ENCODE peak calls at places on chromosome 21, in five cellular contexts. One of them, this sample, is unnamed.

GRCh38 chr21:33042812-33043211 is 17.1 kb downstream of the OLIG2 start:
- DNase-seq in fibroblast of mammary gland: peak
- DNase-seq in AG04450: peak
- DNase-seq in left lung: no peak
- DNase-seq in retinal pigment epithelial cell: peak
- DNase-seq in this sample: peak

GRCh38 chr21:31753949-31754348 is 22.0 kb upstream of the SCAF4 start:
- DNase-seq in fibroblast of mammary gland: no peak
- DNase-seq in left lung: no peak
- DNase-seq in AG04450: no peak
- DNase-seq in retinal pigment epithelial cell: no peak
- DNase-seq in this sample: no peak

GRCh38 chr21:16588433-16588860 is 858.7 kb downstream of the USP25 start:
- DNase-seq in AG04450: peak
- DNase-seq in fibroblast of mammary gland: peak
- DNase-seq in retinal pigment epithelial cell: peak
- DNase-seq in left lung: peak
- DNase-seq in this sample: peak

GRCh38 chr21:33394260-33394659 is 9.0 kb upstream of the IFNGR2 start:
- DNase-seq in fibroblast of mammary gland: no peak
- DNase-seq in AG04450: no peak
- DNase-seq in left lung: peak
- DNase-seq in retinal pigment epithelial cell: no peak
- DNase-seq in this sample: peak

GRCh38 chr21:31310750-31311149 is 33.3 kb downstream of the TIAM1 start:
- DNase-seq in left lung: no peak
- DNase-seq in AG04450: peak
- DNase-seq in retinal pigment epithelial cell: no peak
- DNase-seq in fibroblast of mammary gland: peak
- DNase-seq in this sample: no peak

GRCh38 chr21:29148535-29148934 is 18.1 kb downstream of the MAP3K7CL start:
- DNase-seq in retinal pigment epithelial cell: no peak
- DNase-seq in AG04450: no peak
- DNase-seq in fibroblast of mammary gland: peak
- DNase-seq in left lung: no peak
- DNase-seq in this sample: peak

GRCh38 chr21:32094792-32095191 is 184.1 kb downstream of the MIS18A start:
- DNase-seq in fibroblast of mammary gland: peak
- DNase-seq in left lung: no peak
- DNase-seq in AG04450: no peak
- DNase-seq in retinal pigment epithelial cell: no peak
- DNase-seq in this sample: peak

GRCh38 chr21:27831821-27832569 is 865.1 kb upstream of the ADAMTS5 start:
- DNase-seq in fibroblast of mammary gland: peak
- DNase-seq in left lung: no peak
- DNase-seq in AG04450: peak
- DNase-seq in retinal pigment epithelial cell: peak
- DNase-seq in this sample: peak

GRCh38 chr21:16570856-16571255 is 841.1 kb downstream of the USP25 start:
- DNase-seq in left lung: no peak
- DNase-seq in fibroblast of mammary gland: no peak
- DNase-seq in retinal pigment epithelial cell: no peak
- DNase-seq in AG04450: no peak
- DNase-seq in this sample: peak

GRCh38 chr21:16071082-16071481 is 341.3 kb downstream of the USP25 start:
- DNase-seq in left lung: no peak
- DNase-seq in fibroblast of mammary gland: peak
- DNase-seq in retinal pigment epithelial cell: no peak
- DNase-seq in AG04450: no peak
- DNase-seq in this sample: peak

GRCh38 chr21:21200103-21200938 is 202.1 kb downstream of the NCAM2 start:
- DNase-seq in retinal pigment epithelial cell: peak
- DNase-seq in fibroblast of mammary gland: peak
- DNase-seq in AG04450: peak
- DNase-seq in left lung: peak
- DNase-seq in this sample: peak

GRCh38 chr21:35940074-35940927 is 120.0 kb downstream of the SETD4 start:
- DNase-seq in retinal pigment epithelial cell: peak
- DNase-seq in fibroblast of mammary gland: peak
- DNase-seq in left lung: peak
- DNase-seq in AG04450: peak
- DNase-seq in this sample: peak

GRCh38 chr21:41247561-41247968 is 69.0 kb upstream of the FAM3B start:
- DNase-seq in left lung: no peak
- DNase-seq in AG04450: peak
- DNase-seq in retinal pigment epithelial cell: no peak
- DNase-seq in fibroblast of mammary gland: no peak
- DNase-seq in this sample: no peak

GRCh38 chr21:36613064-36613463 is 85.9 kb upstream of the SIM2 start:
- DNase-seq in AG04450: peak
- DNase-seq in left lung: no peak
- DNase-seq in fibroblast of mammary gland: no peak
- DNase-seq in retinal pigment epithelial cell: no peak
- DNase-seq in this sample: no peak

GRCh38 chr21:16709866-16710550 is 802.8 kb upstream of the CXADR start:
- DNase-seq in AG04450: peak
- DNase-seq in left lung: no peak
- DNase-seq in fibroblast of mammary gland: peak
- DNase-seq in retinal pigment epithelial cell: no peak
- DNase-seq in this sample: peak

GRCh38 chr21:46401186-46401910 is 57.3 kb upstream of the DIP2A start:
- DNase-seq in AG04450: no peak
- DNase-seq in retinal pigment epithelial cell: no peak
- DNase-seq in left lung: no peak
- DNase-seq in fibroblast of mammary gland: no peak
- DNase-seq in this sample: no peak

GRCh38 chr21:46295996-46296752 is 10.0 kb downstream of the YBEY start:
- DNase-seq in retinal pigment epithelial cell: no peak
- DNase-seq in AG04450: no peak
- DNase-seq in left lung: peak
- DNase-seq in fibroblast of mammary gland: peak
- DNase-seq in this sample: peak

GRCh38 chr21:32771134-32771523 is 426 bp downstream of the PAXBP1 start:
- DNase-seq in AG04450: peak
- DNase-seq in retinal pigment epithelial cell: peak
- DNase-seq in fibroblast of mammary gland: peak
- DNase-seq in left lung: peak
- DNase-seq in this sample: peak

GRCh38 chr21:33395866-33396265 is 7.3 kb upstream of the IFNGR2 start:
- DNase-seq in fibroblast of mammary gland: no peak
- DNase-seq in AG04450: no peak
- DNase-seq in retinal pigment epithelial cell: peak
- DNase-seq in left lung: no peak
- DNase-seq in this sample: peak

GRCh38 chr21:28207776-28208175 is 784.9 kb downstream of the LTN1 start:
- DNase-seq in fibroblast of mammary gland: peak
- DNase-seq in left lung: no peak
- DNase-seq in AG04450: peak
- DNase-seq in retinal pigment epithelial cell: no peak
- DNase-seq in this sample: peak

GRCh38 chr21:28608646-28609045 is 384.0 kb downstream of the LTN1 start:
- DNase-seq in left lung: no peak
- DNase-seq in fibroblast of mammary gland: peak
- DNase-seq in AG04450: no peak
- DNase-seq in retinal pigment epithelial cell: no peak
- DNase-seq in this sample: no peak

GRCh38 chr21:16117851-16118592 is 388.2 kb downstream of the USP25 start:
- DNase-seq in retinal pigment epithelial cell: no peak
- DNase-seq in AG04450: peak
- DNase-seq in fibroblast of mammary gland: peak
- DNase-seq in left lung: no peak
- DNase-seq in this sample: peak

GRCh38 chr21:27201197-27201596 is 234.3 kb upstream of the ADAMTS5 start:
- DNase-seq in AG04450: peak
- DNase-seq in fibroblast of mammary gland: peak
- DNase-seq in retinal pigment epithelial cell: no peak
- DNase-seq in left lung: no peak
- DNase-seq in this sample: no peak

GRCh38 chr21:27633631-27634030 is 666.7 kb upstream of the ADAMTS5 start:
- DNase-seq in retinal pigment epithelial cell: no peak
- DNase-seq in left lung: no peak
- DNase-seq in AG04450: no peak
- DNase-seq in fibroblast of mammary gland: no peak
- DNase-seq in this sample: peak

GRCh38 chr21:29221259-29221744 is 77.4 kb upstream of the BACH1 start:
- DNase-seq in retinal pigment epithelial cell: no peak
- DNase-seq in fibroblast of mammary gland: no peak
- DNase-seq in left lung: no peak
- DNase-seq in AG04450: peak
- DNase-seq in this sample: peak

DNA sequence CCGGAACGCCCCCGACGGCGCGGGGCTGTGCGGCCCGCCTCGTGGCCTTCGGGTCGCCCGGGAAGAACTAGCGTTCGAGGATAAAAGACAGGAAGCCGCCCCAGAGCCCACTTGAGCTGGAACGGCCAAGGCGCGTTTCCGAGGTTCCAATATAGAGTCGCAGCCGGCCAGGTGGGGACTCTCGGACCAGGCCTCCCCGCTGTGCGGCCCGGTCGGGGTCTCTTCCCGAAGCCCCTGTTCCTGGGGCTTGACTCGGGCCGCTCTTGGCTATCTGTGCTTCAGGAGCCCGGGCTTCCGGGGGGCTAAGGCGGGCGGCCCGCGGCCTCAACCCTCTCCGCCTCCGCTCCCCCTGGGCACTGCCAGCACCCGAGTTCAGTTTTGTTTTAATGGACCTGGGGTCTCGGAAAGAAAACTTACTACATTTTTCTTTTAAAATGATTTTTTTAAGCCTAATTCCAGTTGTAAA is 158.8 kb downstream of the RUNX1 start:
- DNase-seq in AG04450: no peak
- DNase-seq in left lung: no peak
- DNase-seq in retinal pigment epithelial cell: no peak
- DNase-seq in fibroblast of mammary gland: no peak
- DNase-seq in this sample: no peak
- H3K4me3 ChIP-seq in AG04450: peak
- H3K4me3 ChIP-seq in left lung: peak
- H3K4me3 ChIP-seq in retinal pigment epithelial cell: peak
- H3K4me3 ChIP-seq in fibroblast of mammary gland: peak
- H3K4me3 ChIP-seq in this sample: peak

GRCh38 chr21:45186709-45187108 is 101.0 kb downstream of the POFUT2 start:
- DNase-seq in retinal pigment epithelial cell: no peak
- DNase-seq in fibroblast of mammary gland: no peak
- DNase-seq in left lung: no peak
- DNase-seq in AG04450: no peak
- DNase-seq in this sample: no peak

GRCh38 chr21:45190013-45190412 is 97.7 kb downstream of the POFUT2 start:
- DNase-seq in retinal pigment epithelial cell: no peak
- DNase-seq in left lung: no peak
- DNase-seq in AG04450: no peak
- DNase-seq in fibroblast of mammary gland: no peak
- DNase-seq in this sample: no peak

GRCh38 chr21:45187646-45188045 is 100.0 kb downstream of the POFUT2 start:
- DNase-seq in retinal pigment epithelial cell: no peak
- DNase-seq in AG04450: no peak
- DNase-seq in left lung: no peak
- DNase-seq in fibroblast of mammary gland: peak
- DNase-seq in this sample: no peak

GRCh38 chr21:45192332-45192731 is 95.4 kb downstream of the POFUT2 start:
- DNase-seq in left lung: no peak
- DNase-seq in fibroblast of mammary gland: no peak
- DNase-seq in retinal pigment epithelial cell: no peak
- DNase-seq in AG04450: no peak
- DNase-seq in this sample: no peak
- TF ChIP-seq CTCF in left lung: no peak
- TF ChIP-seq CTCF in fibroblast of mammary gland: no peak
- TF ChIP-seq CTCF in retinal pigment epithelial cell: peak
- TF ChIP-seq CTCF in AG04450: no peak
- TF ChIP-seq CTCF in this sample: no peak

GRCh38 chr21:37915516-37915915 is 741 bp downstream of the KCNJ6 start:
- DNase-seq in left lung: no peak
- DNase-seq in AG04450: no peak
- DNase-seq in fibroblast of mammary gland: no peak
- DNase-seq in retinal pigment epithelial cell: no peak
- DNase-seq in this sample: peak
- H3K4me3 ChIP-seq in left lung: no peak
- H3K4me3 ChIP-seq in AG04450: peak
- H3K4me3 ChIP-seq in fibroblast of mammary gland: no peak
- H3K4me3 ChIP-seq in retinal pigment epithelial cell: no peak
- H3K4me3 ChIP-seq in this sample: peak

DNA sequence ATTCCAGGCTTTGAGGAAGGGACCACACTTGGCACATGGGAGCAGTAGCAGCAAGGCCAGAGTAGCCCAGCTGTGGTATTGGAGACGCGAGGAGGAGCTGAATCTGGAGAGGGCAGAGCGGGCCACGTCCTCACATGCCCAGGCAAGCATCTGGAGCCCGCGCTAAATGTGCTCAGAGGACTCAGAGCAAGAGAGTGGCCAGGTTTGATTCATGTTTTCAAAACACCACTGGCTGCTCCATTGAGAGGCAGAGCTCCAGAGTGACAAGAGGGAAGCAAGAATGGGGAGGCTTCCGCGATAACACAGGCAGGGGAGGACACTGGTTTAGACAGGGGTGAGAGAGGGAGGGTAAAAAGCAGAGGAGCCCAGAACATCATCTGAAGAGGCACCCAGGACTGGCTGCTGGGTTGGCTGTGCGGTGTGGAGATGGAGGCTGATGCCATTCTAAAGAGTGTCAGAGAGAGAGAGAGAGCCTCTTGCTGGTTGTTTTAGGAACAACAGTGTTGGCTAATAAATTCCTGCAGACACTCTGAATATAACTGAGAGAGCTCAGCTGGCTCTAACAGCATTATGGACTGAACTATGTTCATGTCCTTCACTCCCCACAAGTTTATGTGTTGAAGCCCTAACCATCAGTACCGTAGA is 32.3 kb downstream of the RCAN1 start:
- DNase-seq in AG04450: peak
- DNase-seq in retinal pigment epithelial cell: no peak
- DNase-seq in left lung: peak
- DNase-seq in fibroblast of mammary gland: peak
- DNase-seq in this sample: peak
- TF ChIP-seq CTCF in AG04450: peak
- TF ChIP-seq CTCF in retinal pigment epithelial cell: peak
- TF ChIP-seq CTCF in left lung: peak
- TF ChIP-seq CTCF in fibroblast of mammary gland: peak
- TF ChIP-seq CTCF in this sample: peak

This sample was measured in AG10803.